ENCODE peak calls at places on chromosomes 3 and 15, in ten cellular contexts. A is GM20000, R is fibroblast of pulmonary artery, D is spleen, G is A549, L is fibroblast of the aortic adventitia, V is pancreas, M is epithelial cell of esophagus, J is endothelial cell, H is foreskin fibroblast. E is an unnamed sample.

GRCh38 chr3:111572061-111572460 is 23.1 kb downstream of the ZBED2 start:
- DNase-seq in J (no peak), A (no peak), G (no peak), R (no peak), D (no peak), L (no peak), H (no peak), M (peak), V (no peak), E (no peak)

GRCh38 chr15:45402162-45402954 is 24.0 kb upstream of the GATM start:
- DNase-seq in J (peak), L (peak), R (peak), H (peak), M (peak), A (peak), G (peak), V (peak), D (peak), E (peak)

GRCh38 chr3:168884353-168884903 is 779.1 kb downstream of the MECOM start:
- DNase-seq in A (no peak), H (peak), V (peak), G (peak), J (no peak), M (peak), L (peak), D (no peak), R (peak), E (no peak)

GRCh38 chr3:50994537-50994936 is 319.8 kb downstream of the DOCK3 start:
- DNase-seq in G (no peak), D (no peak), J (no peak), R (no peak), H (no peak), M (no peak), V (no peak), A (no peak), L (no peak), E (no peak)

GRCh38 chr3:188863999-188864406 is 307.8 kb upstream of the TPRG1 start:
- DNase-seq in M (no peak), L (peak), R (peak), G (no peak), V (no peak), A (no peak), J (no peak), D (no peak), H (peak), E (no peak)

GRCh38 chr3:197511130-197511529 is 44.6 kb downstream of the BDH1 start:
- DNase-seq in D (no peak), L (peak), G (no peak), J (no peak), M (peak), V (no peak), A (no peak), H (peak), R (no peak), E (no peak)

GRCh38 chr3:31356941-31357340 is 175.8 kb upstream of the STT3B start:
- DNase-seq in J (no peak), H (no peak), D (no peak), M (peak), R (peak), A (no peak), V (no peak), L (peak), G (peak), E (no peak)

GRCh38 chr15:73318463-73319351 is 50.1 kb downstream of the HCN4 start:
- DNase-seq in A (peak), R (no peak), V (no peak), L (no peak), M (no peak), H (no peak), G (no peak), J (peak), D (peak), E (peak)

GRCh38 chr3:137047240-137047639 is 89.5 kb downstream of the IL20RB start:
- DNase-seq in A (no peak), D (no peak), V (no peak), M (no peak), H (no peak), R (no peak), G (no peak), L (no peak), J (peak), E (no peak)

DNA sequence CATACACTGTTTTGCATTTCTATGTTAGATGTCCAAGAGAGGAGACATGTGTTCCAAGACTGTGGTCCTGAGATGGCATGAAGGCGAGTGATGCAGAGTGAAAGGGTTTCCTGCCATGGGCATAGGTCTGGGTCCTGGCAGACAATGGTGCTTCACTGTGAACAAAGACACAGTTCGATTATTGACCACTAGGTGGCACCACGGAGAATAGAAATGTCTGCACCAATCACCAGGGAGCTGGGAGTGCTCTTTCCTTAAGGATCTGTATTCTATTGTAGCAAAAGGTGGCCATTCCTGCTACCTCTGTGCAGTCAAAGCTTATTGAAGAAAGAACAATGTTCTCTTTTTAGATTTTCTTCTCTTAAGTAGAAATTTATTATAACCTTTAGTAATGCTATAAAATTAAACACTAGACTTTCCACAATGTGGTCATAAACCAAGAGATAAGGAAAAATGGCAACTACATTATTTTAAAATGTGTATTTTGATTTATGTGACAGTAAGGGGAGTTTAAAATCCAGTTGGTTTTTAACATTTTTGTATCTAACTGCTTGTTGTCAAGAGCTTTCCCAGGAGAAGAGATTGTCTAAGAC is 88.7 kb downstream of the GABRG3 start:
- DNase-seq in D (no peak), V (peak), J (peak), R (peak), L (peak), A (peak), H (peak), M (peak), G (peak), E (no peak)
- TF ChIP-seq CTCF in D (peak), V (peak), J (peak), R (peak), L (peak), A (no peak), H (peak), M (peak), G (peak), E (peak)

GRCh38 chr3:177122183-177122856 is 75.0 kb downstream of the TBL1XR1 start:
- DNase-seq in A (no peak), G (no peak), L (no peak), R (no peak), H (no peak), J (no peak), D (no peak), V (no peak), M (no peak), E (no peak)
- TF ChIP-seq CTCF in A (no peak), G (no peak), L (no peak), R (no peak), H (no peak), J (no peak), D (no peak), V (no peak), M (no peak), E (no peak)

DNA sequence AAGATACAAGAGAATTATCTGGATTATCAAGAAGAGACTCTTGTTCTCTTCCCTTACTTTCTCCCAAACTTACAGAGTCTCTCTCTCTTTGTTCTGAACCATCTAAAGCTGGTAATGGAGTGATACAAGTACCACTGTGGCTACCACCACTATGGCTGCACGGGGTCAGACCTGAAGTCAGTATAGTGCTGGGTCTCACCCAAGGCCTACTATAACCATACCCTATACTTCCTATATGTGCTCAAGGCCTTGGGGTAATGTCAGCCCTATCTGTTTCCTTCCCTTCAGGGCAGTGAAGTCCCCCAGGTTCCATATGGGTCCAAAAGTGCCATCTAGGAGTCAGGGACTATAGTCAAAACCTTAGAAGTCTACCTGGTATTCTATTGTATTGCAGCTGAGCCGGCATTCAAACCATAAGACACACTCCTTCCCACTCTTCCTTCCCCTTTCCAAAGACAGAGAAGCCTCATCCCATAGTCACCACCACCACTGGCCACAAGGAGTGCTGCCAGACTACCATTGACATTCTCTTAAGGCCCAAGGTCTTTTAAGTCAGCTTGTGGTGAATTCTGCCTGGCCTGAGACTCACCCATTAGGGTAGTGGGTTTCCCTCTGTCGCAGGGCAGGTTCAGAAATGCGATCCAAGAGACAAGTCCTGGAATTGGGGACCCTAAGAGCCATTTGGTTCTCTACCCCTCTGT is 615.0 kb upstream of the NECTIN3 start:
- DNase-seq in M (no peak), A (no peak), L (no peak), R (no peak), H (no peak), V (no peak), G (no peak), D (no peak), J (no peak), E (no peak)
- TF ChIP-seq CTCF in M (no peak), A (no peak), L (no peak), R (no peak), H (no peak), V (no peak), G (no peak), D (no peak), J (no peak), E (no peak)

GRCh38 chr15:89129123-89129815 is 41.0 kb downstream of the ABHD2 start:
- DNase-seq in M (peak), G (peak), L (peak), D (peak), A (peak), V (no peak), J (peak), R (peak), H (peak), E (no peak)

GRCh38 chr15:89129816-89130134 is 41.5 kb downstream of the ABHD2 start:
- DNase-seq in D (no peak), J (no peak), A (no peak), M (no peak), H (no peak), G (no peak), L (no peak), V (no peak), R (no peak), E (no peak)

GRCh38 chr15:89125038-89125826 is 37.0 kb downstream of the ABHD2 start:
- DNase-seq in A (no peak), R (no peak), G (peak), J (no peak), D (no peak), L (no peak), V (peak), M (peak), H (no peak), E (no peak)

GRCh38 chr15:89128320-89129122 is 40.3 kb downstream of the ABHD2 start:
- DNase-seq in R (no peak), M (no peak), J (no peak), G (no peak), A (no peak), D (no peak), H (no peak), L (no peak), V (peak), E (no peak)

DNA sequence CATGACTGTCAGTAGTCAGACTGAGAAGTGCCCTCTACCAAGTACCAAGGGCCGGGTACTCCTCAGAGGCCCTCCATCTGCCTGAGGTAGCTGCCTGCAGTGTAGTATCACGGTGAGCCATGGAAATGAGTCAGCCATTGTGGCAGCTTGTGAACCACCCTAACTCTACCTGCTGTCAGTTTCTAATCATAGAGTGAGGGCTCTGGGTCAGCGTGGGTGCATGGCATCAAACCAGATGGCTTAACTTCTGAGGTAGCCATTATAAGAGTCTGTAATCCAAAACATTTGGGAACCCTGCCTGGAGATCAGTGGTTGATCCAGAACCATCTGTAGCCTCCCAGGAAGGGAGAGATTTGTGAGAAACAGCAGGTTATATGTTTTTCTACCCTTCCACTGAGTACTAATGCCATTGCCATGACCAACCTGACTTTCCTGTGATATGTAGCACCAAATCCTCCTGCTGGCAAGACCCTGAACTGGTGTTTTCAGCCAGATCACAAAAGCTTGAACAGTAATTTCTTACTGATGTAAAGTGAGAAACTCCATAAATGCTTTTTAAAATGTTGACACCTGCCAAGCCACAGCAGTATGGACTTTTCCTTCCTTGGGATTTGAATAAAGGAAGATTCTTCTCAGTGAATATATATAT is 38.9 kb downstream of the ABHD2 start:
- DNase-seq in H (peak), D (no peak), M (peak), R (no peak), G (peak), L (peak), J (no peak), V (no peak), A (no peak), E (no peak)
- TF ChIP-seq CTCF in H (no peak), D (no peak), M (peak), R (peak), G (no peak), L (peak), J (peak), V (no peak), A (no peak), E (peak)

DNA sequence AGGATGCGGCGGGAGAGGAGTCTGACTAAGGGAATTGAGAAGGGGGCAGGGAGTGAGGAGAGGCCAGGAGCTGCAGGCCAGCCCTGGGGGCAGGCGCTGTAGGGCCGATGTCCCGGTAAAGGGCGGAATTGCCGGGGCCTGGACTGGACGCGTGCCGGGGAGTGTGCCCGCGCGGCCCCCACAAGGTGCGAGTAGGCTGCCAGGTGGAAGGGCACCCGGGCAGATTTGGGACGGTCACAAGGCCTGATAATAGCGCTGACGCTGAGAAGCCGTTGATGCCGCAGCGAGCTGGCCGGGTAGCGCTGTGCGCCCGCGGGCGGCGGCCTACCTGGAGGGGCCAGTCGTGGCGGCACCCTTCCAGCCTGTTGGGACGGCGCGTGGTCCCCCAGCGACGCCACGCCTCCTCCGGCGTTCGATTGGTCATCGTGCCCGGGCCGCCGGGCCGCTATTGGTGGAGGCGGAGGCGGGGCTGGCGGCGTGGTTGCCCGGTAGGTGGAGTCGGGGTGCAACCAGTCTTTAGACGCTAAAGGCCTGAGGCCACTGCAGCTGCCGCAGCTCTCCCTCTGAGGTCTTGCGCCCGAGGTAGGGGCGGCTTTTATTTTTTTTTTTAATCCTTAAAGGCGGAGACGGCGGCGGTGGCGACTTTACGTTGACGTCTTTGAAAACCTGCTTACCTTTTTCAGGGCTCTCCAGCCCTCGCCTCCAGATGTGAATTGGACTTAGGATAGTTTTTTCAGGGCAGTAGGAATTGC is 919 bp downstream of the SLC25A38 start:
- DNase-seq in H (peak), L (peak), G (peak), J (peak), R (peak), A (peak), M (peak), D (peak), V (peak), E (peak)
- TF ChIP-seq CTCF in H (no peak), L (no peak), G (no peak), J (no peak), R (no peak), A (no peak), M (no peak), D (peak), V (no peak), E (peak)

DNA sequence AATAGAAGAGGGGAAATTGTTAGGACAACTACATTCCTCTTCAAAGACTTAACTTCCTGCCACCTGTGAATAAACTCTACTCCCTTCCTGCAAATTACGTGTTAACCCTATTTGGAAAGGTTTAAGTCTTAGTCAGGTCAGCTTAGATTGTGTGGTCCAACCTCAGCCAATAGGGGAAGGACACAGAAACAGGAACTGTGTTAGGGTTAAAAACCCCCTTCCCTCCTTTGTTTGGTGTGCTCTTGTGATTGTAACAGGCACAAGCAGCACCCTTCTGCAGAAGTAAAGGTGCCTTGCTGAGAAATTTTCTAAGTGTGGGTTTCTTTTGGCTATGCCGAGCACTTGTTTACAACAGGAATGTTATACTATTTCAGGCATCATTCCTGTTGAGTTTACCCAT is 45.0 kb upstream of the FSTL1 start:
- DNase-seq in L (no peak), D (no peak), J (no peak), H (no peak), G (no peak), M (peak), R (no peak), V (no peak), A (no peak), E (no peak)
- TF ChIP-seq CTCF in L (no peak), D (no peak), J (no peak), H (no peak), G (no peak), M (no peak), R (no peak), V (no peak), A (no peak), E (no peak)